ENCODE peak calls at places on chromosomes 4 and X, in eight cellular contexts. One of them, this sample, is unnamed.

GRCh38 chr4:15262396-15262795 is 165.4 kb upstream of the C1QTNF7 start:
- DNase-seq in GM23248: peak
- DNase-seq in amygdala: no peak
- DNase-seq in Calu3: no peak
- DNase-seq in epithelial cell of proximal tubule: no peak
- DNase-seq in fibroblast of the aortic adventitia: no peak
- DNase-seq in NCI-H1694: no peak
- DNase-seq in CD4-positive, alpha-beta T cell: no peak
- DNase-seq in this sample: no peak

GRCh38 chr4:86928400-86929255 is 6.2 kb upstream of the AFF1 start:
- DNase-seq in GM23248: no peak
- DNase-seq in amygdala: no peak
- DNase-seq in Calu3: no peak
- DNase-seq in epithelial cell of proximal tubule: no peak
- DNase-seq in fibroblast of the aortic adventitia: no peak
- DNase-seq in NCI-H1694: no peak
- DNase-seq in CD4-positive, alpha-beta T cell: no peak
- DNase-seq in this sample: no peak

GRCh38 chr4:152590179-152591031 is 54.5 kb upstream of the FBXW7 start:
- DNase-seq in GM23248: peak
- DNase-seq in amygdala: no peak
- DNase-seq in Calu3: no peak
- DNase-seq in epithelial cell of proximal tubule: peak
- DNase-seq in fibroblast of the aortic adventitia: peak
- DNase-seq in NCI-H1694: peak
- DNase-seq in CD4-positive, alpha-beta T cell: no peak
- DNase-seq in this sample: peak

GRCh38 chr4:185374027-185374426 is 21.7 kb downstream of the LRP2BP start:
- DNase-seq in GM23248: no peak
- DNase-seq in amygdala: no peak
- DNase-seq in Calu3: no peak
- DNase-seq in epithelial cell of proximal tubule: no peak
- DNase-seq in fibroblast of the aortic adventitia: no peak
- DNase-seq in NCI-H1694: no peak
- DNase-seq in CD4-positive, alpha-beta T cell: no peak
- DNase-seq in this sample: no peak

GRCh38 chrX:14712096-14712495 is 160.8 kb downstream of the FANCB start:
- DNase-seq in GM23248: no peak
- DNase-seq in amygdala: no peak
- DNase-seq in Calu3: no peak
- DNase-seq in epithelial cell of proximal tubule: no peak
- DNase-seq in fibroblast of the aortic adventitia: no peak
- DNase-seq in NCI-H1694: no peak
- DNase-seq in CD4-positive, alpha-beta T cell: no peak
- DNase-seq in this sample: peak

GRCh38 chr4:87024181-87024580 is 89.4 kb downstream of the AFF1 start:
- DNase-seq in GM23248: no peak
- DNase-seq in amygdala: no peak
- DNase-seq in Calu3: no peak
- DNase-seq in epithelial cell of proximal tubule: no peak
- DNase-seq in fibroblast of the aortic adventitia: peak
- DNase-seq in NCI-H1694: no peak
- DNase-seq in CD4-positive, alpha-beta T cell: no peak
- DNase-seq in this sample: peak

GRCh38 chr4:146456681-146457080 is 65.1 kb downstream of the SLC10A7 start:
- DNase-seq in GM23248: no peak
- DNase-seq in amygdala: no peak
- DNase-seq in Calu3: no peak
- DNase-seq in epithelial cell of proximal tubule: no peak
- DNase-seq in fibroblast of the aortic adventitia: no peak
- DNase-seq in NCI-H1694: no peak
- DNase-seq in CD4-positive, alpha-beta T cell: no peak
- DNase-seq in this sample: no peak

GRCh38 chrX:39613508-39613921 is 484.2 kb downstream of the BCOR start:
- DNase-seq in GM23248: peak
- DNase-seq in amygdala: no peak
- DNase-seq in Calu3: peak
- DNase-seq in epithelial cell of proximal tubule: no peak
- DNase-seq in fibroblast of the aortic adventitia: no peak
- DNase-seq in NCI-H1694: peak
- DNase-seq in CD4-positive, alpha-beta T cell: no peak
- DNase-seq in this sample: no peak

GRCh38 chr4:114659386-114660008 is 60.9 kb downstream of the UGT8 start:
- DNase-seq in GM23248: peak
- DNase-seq in amygdala: peak
- DNase-seq in Calu3: peak
- DNase-seq in epithelial cell of proximal tubule: no peak
- DNase-seq in fibroblast of the aortic adventitia: peak
- DNase-seq in NCI-H1694: peak
- DNase-seq in CD4-positive, alpha-beta T cell: peak
- DNase-seq in this sample: peak

GRCh38 chrX:107659768-107660167 is 31.5 kb downstream of the PRPS1 start:
- DNase-seq in GM23248: peak
- DNase-seq in amygdala: peak
- DNase-seq in Calu3: no peak
- DNase-seq in epithelial cell of proximal tubule: no peak
- DNase-seq in fibroblast of the aortic adventitia: peak
- DNase-seq in NCI-H1694: peak
- DNase-seq in CD4-positive, alpha-beta T cell: no peak
- DNase-seq in this sample: peak

GRCh38 chrX:101164766-101165590 is 54.6 kb upstream of the DRP2 start:
- DNase-seq in GM23248: peak
- DNase-seq in amygdala: no peak
- DNase-seq in Calu3: no peak
- DNase-seq in epithelial cell of proximal tubule: no peak
- DNase-seq in fibroblast of the aortic adventitia: peak
- DNase-seq in NCI-H1694: no peak
- DNase-seq in CD4-positive, alpha-beta T cell: no peak
- DNase-seq in this sample: peak

GRCh38 chr4:1910643-1911042 is 39.5 kb downstream of the NSD2 start:
- DNase-seq in GM23248: peak
- DNase-seq in amygdala: peak
- DNase-seq in Calu3: peak
- DNase-seq in epithelial cell of proximal tubule: no peak
- DNase-seq in fibroblast of the aortic adventitia: peak
- DNase-seq in NCI-H1694: peak
- DNase-seq in CD4-positive, alpha-beta T cell: no peak
- DNase-seq in this sample: peak

GRCh38 chr4:187603093-187603395 is 392.5 kb upstream of the ZFP42 start:
- DNase-seq in GM23248: peak
- DNase-seq in amygdala: no peak
- DNase-seq in Calu3: no peak
- DNase-seq in epithelial cell of proximal tubule: no peak
- DNase-seq in fibroblast of the aortic adventitia: peak
- DNase-seq in NCI-H1694: no peak
- DNase-seq in CD4-positive, alpha-beta T cell: no peak
- DNase-seq in this sample: peak

GRCh38 chr4:57039345-57039744 is 60.6 kb downstream of the POLR2B start:
- DNase-seq in GM23248: peak
- DNase-seq in amygdala: no peak
- DNase-seq in Calu3: no peak
- DNase-seq in epithelial cell of proximal tubule: no peak
- DNase-seq in fibroblast of the aortic adventitia: no peak
- DNase-seq in NCI-H1694: no peak
- DNase-seq in CD4-positive, alpha-beta T cell: no peak
- DNase-seq in this sample: no peak

GRCh38 chr4:137310593-137311490 is 221.5 kb downstream of the PCDH18 start:
- DNase-seq in GM23248: peak
- DNase-seq in amygdala: no peak
- DNase-seq in Calu3: no peak
- DNase-seq in epithelial cell of proximal tubule: no peak
- DNase-seq in fibroblast of the aortic adventitia: peak
- DNase-seq in NCI-H1694: no peak
- DNase-seq in CD4-positive, alpha-beta T cell: no peak
- DNase-seq in this sample: peak

GRCh38 chr4:112857461-112857860 is 192.0 kb upstream of the ANK2 start:
- DNase-seq in GM23248: peak
- DNase-seq in amygdala: no peak
- DNase-seq in Calu3: no peak
- DNase-seq in epithelial cell of proximal tubule: peak
- DNase-seq in fibroblast of the aortic adventitia: peak
- DNase-seq in NCI-H1694: no peak
- DNase-seq in CD4-positive, alpha-beta T cell: no peak
- DNase-seq in this sample: peak

GRCh38 chr4:48015216-48015615 is 1.3 kb downstream of the CNGA1 start:
- DNase-seq in GM23248: no peak
- DNase-seq in amygdala: no peak
- DNase-seq in Calu3: no peak
- DNase-seq in epithelial cell of proximal tubule: no peak
- DNase-seq in fibroblast of the aortic adventitia: no peak
- DNase-seq in NCI-H1694: no peak
- DNase-seq in CD4-positive, alpha-beta T cell: no peak
- DNase-seq in this sample: no peak

GRCh38 chr4:6614701-6615230 is 25.7 kb upstream of the MRFAP1 start:
- DNase-seq in GM23248: no peak
- DNase-seq in amygdala: no peak
- DNase-seq in Calu3: no peak
- DNase-seq in epithelial cell of proximal tubule: no peak
- DNase-seq in fibroblast of the aortic adventitia: no peak
- DNase-seq in NCI-H1694: no peak
- DNase-seq in CD4-positive, alpha-beta T cell: no peak
- DNase-seq in this sample: no peak

GRCh38 chr4:136355970-136356369 is 1176.3 kb downstream of the PCDH18 start:
- DNase-seq in GM23248: no peak
- DNase-seq in amygdala: no peak
- DNase-seq in Calu3: no peak
- DNase-seq in epithelial cell of proximal tubule: no peak
- DNase-seq in fibroblast of the aortic adventitia: no peak
- DNase-seq in NCI-H1694: no peak
- DNase-seq in CD4-positive, alpha-beta T cell: no peak
- DNase-seq in this sample: no peak

GRCh38 chrX:4238916-4239315 is 525.5 kb upstream of the PRKX start:
- DNase-seq in GM23248: no peak
- DNase-seq in amygdala: no peak
- DNase-seq in Calu3: no peak
- DNase-seq in epithelial cell of proximal tubule: no peak
- DNase-seq in fibroblast of the aortic adventitia: no peak
- DNase-seq in NCI-H1694: no peak
- DNase-seq in CD4-positive, alpha-beta T cell: no peak
- DNase-seq in this sample: no peak

GRCh38 chrX:66833426-66833825 is 194.5 kb upstream of the EDA2R start:
- DNase-seq in GM23248: no peak
- DNase-seq in amygdala: no peak
- DNase-seq in Calu3: no peak
- DNase-seq in epithelial cell of proximal tubule: no peak
- DNase-seq in fibroblast of the aortic adventitia: no peak
- DNase-seq in NCI-H1694: no peak
- DNase-seq in CD4-positive, alpha-beta T cell: no peak
- DNase-seq in this sample: no peak

GRCh38 chrX:133402042-133402453 is 13.2 kb downstream of the GPC4 start:
- DNase-seq in GM23248: peak
- DNase-seq in amygdala: no peak
- DNase-seq in Calu3: no peak
- DNase-seq in epithelial cell of proximal tubule: no peak
- DNase-seq in fibroblast of the aortic adventitia: peak
- DNase-seq in NCI-H1694: no peak
- DNase-seq in CD4-positive, alpha-beta T cell: no peak
- DNase-seq in this sample: peak

GRCh38 chrX:270848-271367 is 10.3 kb upstream of the PLCXD1 start:
- DNase-seq in GM23248: no peak
- DNase-seq in amygdala: no peak
- DNase-seq in Calu3: no peak
- DNase-seq in epithelial cell of proximal tubule: no peak
- DNase-seq in fibroblast of the aortic adventitia: no peak
- DNase-seq in NCI-H1694: no peak
- DNase-seq in CD4-positive, alpha-beta T cell: no peak
- DNase-seq in this sample: no peak

GRCh38 chr4:142567199-142567598 is 278.9 kb downstream of the INPP4B start:
- DNase-seq in GM23248: peak
- DNase-seq in amygdala: no peak
- DNase-seq in Calu3: peak
- DNase-seq in epithelial cell of proximal tubule: no peak
- DNase-seq in fibroblast of the aortic adventitia: no peak
- DNase-seq in NCI-H1694: no peak
- DNase-seq in CD4-positive, alpha-beta T cell: peak
- DNase-seq in this sample: no peak

GRCh38 chr4:57080781-57081650 is 29.2 kb downstream of the IGFBP7 start:
- DNase-seq in GM23248: peak
- DNase-seq in amygdala: no peak
- DNase-seq in Calu3: peak
- DNase-seq in epithelial cell of proximal tubule: peak
- DNase-seq in fibroblast of the aortic adventitia: peak
- DNase-seq in NCI-H1694: no peak
- DNase-seq in CD4-positive, alpha-beta T cell: no peak
- DNase-seq in this sample: peak

GRCh38 chr4:80192937-80193336 is 4.4 kb upstream of the PRDM8 start:
- DNase-seq in GM23248: peak
- DNase-seq in amygdala: no peak
- DNase-seq in Calu3: no peak
- DNase-seq in epithelial cell of proximal tubule: peak
- DNase-seq in fibroblast of the aortic adventitia: peak
- DNase-seq in NCI-H1694: no peak
- DNase-seq in CD4-positive, alpha-beta T cell: no peak
- DNase-seq in this sample: peak

GRCh38 chr4:163344147-163345050 is 707 bp downstream of the NPY5R start:
- DNase-seq in GM23248: no peak
- DNase-seq in amygdala: no peak
- DNase-seq in Calu3: peak
- DNase-seq in epithelial cell of proximal tubule: no peak
- DNase-seq in fibroblast of the aortic adventitia: no peak
- DNase-seq in NCI-H1694: no peak
- DNase-seq in CD4-positive, alpha-beta T cell: no peak
- DNase-seq in this sample: no peak

GRCh38 chrX:71171110-71171801 is 26.6 kb downstream of the NLGN3 start:
- DNase-seq in GM23248: no peak
- DNase-seq in amygdala: no peak
- DNase-seq in Calu3: no peak
- DNase-seq in epithelial cell of proximal tubule: no peak
- DNase-seq in fibroblast of the aortic adventitia: no peak
- DNase-seq in NCI-H1694: no peak
- DNase-seq in CD4-positive, alpha-beta T cell: no peak
- DNase-seq in this sample: no peak

GRCh38 chrX:110286126-110286525 is 31.8 kb downstream of the AMMECR1 start:
- DNase-seq in GM23248: peak
- DNase-seq in amygdala: no peak
- DNase-seq in Calu3: peak
- DNase-seq in epithelial cell of proximal tubule: peak
- DNase-seq in fibroblast of the aortic adventitia: peak
- DNase-seq in NCI-H1694: no peak
- DNase-seq in CD4-positive, alpha-beta T cell: no peak
- DNase-seq in this sample: peak

GRCh38 chrX:15816886-15817285 is 26.6 kb downstream of the ZRSR2 start:
- DNase-seq in GM23248: no peak
- DNase-seq in amygdala: no peak
- DNase-seq in Calu3: no peak
- DNase-seq in epithelial cell of proximal tubule: no peak
- DNase-seq in fibroblast of the aortic adventitia: no peak
- DNase-seq in NCI-H1694: no peak
- DNase-seq in CD4-positive, alpha-beta T cell: peak
- DNase-seq in this sample: peak

GRCh38 chrX:15151267-15152196 is 118.4 kb downstream of the ASB9 start:
- DNase-seq in GM23248: peak
- DNase-seq in amygdala: no peak
- DNase-seq in Calu3: no peak
- DNase-seq in epithelial cell of proximal tubule: no peak
- DNase-seq in fibroblast of the aortic adventitia: no peak
- DNase-seq in NCI-H1694: no peak
- DNase-seq in CD4-positive, alpha-beta T cell: peak
- DNase-seq in this sample: no peak

GRCh38 chr4:166143227-166143626 is 270.2 kb downstream of the TLL1 start:
- DNase-seq in GM23248: peak
- DNase-seq in amygdala: no peak
- DNase-seq in Calu3: no peak
- DNase-seq in epithelial cell of proximal tubule: no peak
- DNase-seq in fibroblast of the aortic adventitia: no peak
- DNase-seq in NCI-H1694: no peak
- DNase-seq in CD4-positive, alpha-beta T cell: no peak
- DNase-seq in this sample: peak

GRCh38 chrX:6856471-6856870 is 291.0 kb upstream of the STS start:
- DNase-seq in GM23248: no peak
- DNase-seq in amygdala: no peak
- DNase-seq in Calu3: no peak
- DNase-seq in epithelial cell of proximal tubule: no peak
- DNase-seq in fibroblast of the aortic adventitia: no peak
- DNase-seq in NCI-H1694: no peak
- DNase-seq in CD4-positive, alpha-beta T cell: no peak
- DNase-seq in this sample: no peak

GRCh38 chr4:186225848-186226247 is 1.5 kb upstream of the KLKB1 start:
- DNase-seq in GM23248: no peak
- DNase-seq in amygdala: no peak
- DNase-seq in Calu3: no peak
- DNase-seq in epithelial cell of proximal tubule: no peak
- DNase-seq in fibroblast of the aortic adventitia: no peak
- DNase-seq in NCI-H1694: no peak
- DNase-seq in CD4-positive, alpha-beta T cell: no peak
- DNase-seq in this sample: no peak